ENCODE peak calls at places on chromosomes 13 and 19, in six cellular contexts. One of them, this sample, is unnamed.

GRCh38 chr19:1063909-1064660 is 2.9 kb upstream of the ARHGAP45 start:
- DNase-seq in anterior cingulate cortex: no peak
- DNase-seq in NCI-H1092: no peak
- DNase-seq in astrocyte of the spinal cord: no peak
- DNase-seq in hypothalamus: no peak
- DNase-seq in BJ: no peak
- DNase-seq in this sample: no peak

GRCh38 chr13:102983496-102983895 is 82.7 kb downstream of the SLC10A2 start:
- DNase-seq in astrocyte of the spinal cord: no peak
- DNase-seq in hypothalamus: no peak
- DNase-seq in BJ: peak
- DNase-seq in NCI-H1092: no peak
- DNase-seq in anterior cingulate cortex: no peak
- DNase-seq in this sample: no peak

GRCh38 chr19:4060621-4061177 is 6.0 kb downstream of the ZBTB7A start:
- DNase-seq in astrocyte of the spinal cord: no peak
- DNase-seq in BJ: no peak
- DNase-seq in hypothalamus: no peak
- DNase-seq in anterior cingulate cortex: no peak
- DNase-seq in NCI-H1092: no peak
- DNase-seq in this sample: no peak

GRCh38 chr13:41139296-41139966 is 6.8 kb upstream of the KBTBD6 start:
- DNase-seq in astrocyte of the spinal cord: peak
- DNase-seq in BJ: peak
- DNase-seq in anterior cingulate cortex: no peak
- DNase-seq in NCI-H1092: no peak
- DNase-seq in hypothalamus: no peak
- DNase-seq in this sample: peak

GRCh38 chr19:47619763-47620162 is 10.8 kb downstream of the BICRA start:
- DNase-seq in astrocyte of the spinal cord: peak
- DNase-seq in anterior cingulate cortex: no peak
- DNase-seq in BJ: no peak
- DNase-seq in NCI-H1092: no peak
- DNase-seq in hypothalamus: no peak
- DNase-seq in this sample: no peak

GRCh38 chr19:3448616-3449334 is 31.6 kb downstream of the SMIM24 start:
- DNase-seq in hypothalamus: no peak
- DNase-seq in anterior cingulate cortex: no peak
- DNase-seq in BJ: no peak
- DNase-seq in NCI-H1092: no peak
- DNase-seq in astrocyte of the spinal cord: no peak
- DNase-seq in this sample: no peak

GRCh38 chr19:38190793-38191192 is 33.2 kb downstream of the DPF1 start:
- DNase-seq in astrocyte of the spinal cord: no peak
- DNase-seq in BJ: no peak
- DNase-seq in anterior cingulate cortex: no peak
- DNase-seq in NCI-H1092: no peak
- DNase-seq in hypothalamus: no peak
- DNase-seq in this sample: no peak

GRCh38 chr13:42355118-42355840 is 83.3 kb downstream of the AKAP11 start:
- DNase-seq in astrocyte of the spinal cord: peak
- DNase-seq in anterior cingulate cortex: no peak
- DNase-seq in NCI-H1092: no peak
- DNase-seq in hypothalamus: no peak
- DNase-seq in BJ: no peak
- DNase-seq in this sample: no peak

GRCh38 chr19:38464421-38465082 is 31.1 kb downstream of the RYR1 start:
- DNase-seq in anterior cingulate cortex: no peak
- DNase-seq in astrocyte of the spinal cord: no peak
- DNase-seq in NCI-H1092: no peak
- DNase-seq in BJ: no peak
- DNase-seq in hypothalamus: no peak
- DNase-seq in this sample: no peak

GRCh38 chr19:50415661-50416033 is 3.1 kb upstream of the SPIB start:
- DNase-seq in astrocyte of the spinal cord: no peak
- DNase-seq in BJ: no peak
- DNase-seq in hypothalamus: peak
- DNase-seq in NCI-H1092: no peak
- DNase-seq in anterior cingulate cortex: no peak
- DNase-seq in this sample: no peak

GRCh38 chr19:18312021-18312534 is 10.8 kb downstream of the LSM4 start:
- DNase-seq in anterior cingulate cortex: no peak
- DNase-seq in NCI-H1092: no peak
- DNase-seq in hypothalamus: no peak
- DNase-seq in BJ: no peak
- DNase-seq in astrocyte of the spinal cord: no peak
- DNase-seq in this sample: no peak

This sample was measured in fibroblast of lung.